ENCODE peak calls at places on chromosome 4, in four cellular contexts. L is fibroblast of lung, Y is DMS53, T is bronchial epithelial cell. N is an unnamed sample.

GRCh38 chr4:8106451-8107025 is 52.1 kb downstream of the ABLIM2 start:
- DNase-seq in L (no peak), Y (no peak), T (no peak), N (no peak)

GRCh38 chr4:15003441-15003890 is 1.2 kb downstream of the CPEB2 start:
- DNase-seq in L (no peak), Y (peak), T (peak), N (peak)

GRCh38 chr4:24664956-24665355 is 80.6 kb upstream of the DHX15 start:
- DNase-seq in L (peak), Y (no peak), T (no peak), N (no peak)

GRCh38 chr4:73853246-73853704 is at the start of gene PF4V1:
- DNase-seq in L (no peak), Y (peak), T (no peak), N (no peak)

GRCh38 chr4:71074452-71075299 is 81.2 kb downstream of the DCK start:
- DNase-seq in L (no peak), Y (peak), T (no peak), N (no peak)

GRCh38 chr4:150769235-150769634 is 187.3 kb downstream of the MAB21L2 start:
- DNase-seq in L (peak), Y (peak), T (peak), N (no peak)

GRCh38 chr4:3074846-3075651 is 568 bp downstream of the HTT start:
- DNase-seq in L (peak), Y (peak), T (peak), N (peak)

GRCh38 chr4:3021627-3022026 is 52.7 kb downstream of the HTT-AS start:
- DNase-seq in L (no peak), Y (no peak), T (no peak), N (no peak)

GRCh38 chr4:168796362-168797106 is 213.5 kb downstream of the CBR4 start:
- DNase-seq in L (peak), Y (peak), T (peak), N (no peak)

GRCh38 chr4:95190751-95191436 is 357.9 kb downstream of the UNC5C start:
- DNase-seq in L (no peak), Y (peak), T (peak), N (peak)

GRCh38 chr4:16418814-16419213 is 192.5 kb upstream of the TAPT1 start:
- DNase-seq in L (peak), Y (peak), T (peak), N (no peak)

GRCh38 chr4:164384416-164384815 is 369.5 kb upstream of the SMIM31 start:
- DNase-seq in L (no peak), Y (no peak), T (no peak), N (no peak)

GRCh38 chr4:165207431-165208321 is at the start of gene KLHL2:
- DNase-seq in L (peak), Y (peak), T (peak), N (peak)

GRCh38 chr4:136637071-136637777 is 895.1 kb downstream of the PCDH18 start:
- DNase-seq in L (peak), Y (peak), T (no peak), N (peak)

GRCh38 chr4:3485011-3485881 is 22.1 kb downstream of the DOK7 start:
- DNase-seq in L (no peak), Y (peak), T (no peak), N (no peak)

GRCh38 chr4:119559044-119559647 is 69.5 kb downstream of the PDE5A start:
- DNase-seq in L (peak), Y (peak), T (peak), N (no peak)

GRCh38 chr4:163492951-163493504 is 1.5 kb upstream of the TMA16 start:
- DNase-seq in L (no peak), Y (peak), T (no peak), N (no peak)

GRCh38 chr4:100041646-100042045 is 91.6 kb upstream of the H2AZ1 start:
- DNase-seq in L (no peak), Y (no peak), T (peak), N (no peak)

GRCh38 chr4:84338367-84338766 is 160.7 kb downstream of the NKX6-1 start:
- DNase-seq in L (no peak), Y (no peak), T (no peak), N (no peak)

GRCh38 chr4:165738571-165738970 is 134.5 kb upstream of the TLL1 start:
- DNase-seq in L (no peak), Y (no peak), T (peak), N (no peak)

GRCh38 chr4:77202491-77202890 is 45.5 kb downstream of the CCNG2 start:
- DNase-seq in L (no peak), Y (peak), T (peak), N (no peak)

GRCh38 chr4:77358315-77358928 is 201.4 kb downstream of the CCNG2 start:
- DNase-seq in L (peak), Y (peak), T (peak), N (no peak)

GRCh38 chr4:177607111-177607573 is 164.9 kb upstream of the AGA start:
- DNase-seq in L (no peak), Y (no peak), T (no peak), N (no peak)

GRCh38 chr4:170610464-170610863 is 520.7 kb upstream of the AADAT start:
- DNase-seq in L (no peak), Y (no peak), T (no peak), N (no peak)

GRCh38 chr4:105196523-105197145 is 50.0 kb downstream of the TET2 start:
- DNase-seq in L (peak), Y (peak), T (peak), N (no peak)

GRCh38 chr4:17480530-17480929 is 31.4 kb downstream of the QDPR start:
- DNase-seq in L (no peak), Y (no peak), T (no peak), N (no peak)

GRCh38 chr4:169384741-169385140 is 114.0 kb upstream of the SH3RF1 start:
- DNase-seq in L (no peak), Y (no peak), T (no peak), N (no peak)

GRCh38 chr4:120893314-120893713 is 29.2 kb downstream of the PRDM5 start:
- DNase-seq in L (no peak), Y (no peak), T (no peak), N (no peak)

GRCh38 chr4:55635282-55635681 is 816 bp downstream of the NMU start:
- DNase-seq in L (no peak), Y (peak), T (peak), N (no peak)

GRCh38 chr4:137307806-137308205 is 224.5 kb downstream of the PCDH18 start:
- DNase-seq in L (peak), Y (no peak), T (no peak), N (no peak)

GRCh38 chr4:54066718-54067129 is 2.3 kb upstream of the CHIC2 start:
- DNase-seq in L (no peak), Y (no peak), T (no peak), N (no peak)

GRCh38 chr4:120960868-120961267 is 38.3 kb upstream of the PRDM5 start:
- DNase-seq in L (no peak), Y (no peak), T (no peak), N (no peak)

GRCh38 chr4:114279066-114279465 is 299.6 kb upstream of the ARSJ start:
- DNase-seq in L (no peak), Y (no peak), T (no peak), N (no peak)

GRCh38 chr4:8079031-8079885 is 79.4 kb downstream of the ABLIM2 start:
- DNase-seq in L (no peak), Y (no peak), T (no peak), N (no peak)

GRCh38 chr4:163587867-163588266 is 93.4 kb downstream of the TMA16 start:
- DNase-seq in L (no peak), Y (peak), T (no peak), N (peak)

GRCh38 chr4:123365412-123365811 is 31.2 kb upstream of the SPRY1 start:
- DNase-seq in L (no peak), Y (peak), T (no peak), N (no peak)

GRCh38 chr4:186760576-186760975 is 36.9 kb upstream of the FAT1 start:
- DNase-seq in L (peak), Y (no peak), T (peak), N (no peak)

GRCh38 chr4:59200992-59201391 is 1999.1 kb upstream of the ADGRL3 start:
- DNase-seq in L (no peak), Y (no peak), T (no peak), N (no peak)